ENCODE peak calls at places on chromosomes 6 and 20, in five cellular contexts. C is endothelial cell, G is renal cortical epithelial cell, N is lower leg skin, F is NCI-H2171 treated with DMSO at 0.1 percent for 48 hours. V is an unnamed sample.

GRCh38 chr20:34558320-34559202 is at the start of gene MAP1LC3A:
- DNase-seq in G (peak), C (peak), N (peak), F (no peak), V (peak)

GRCh38 chr20:8527998-8528397 is 395.9 kb downstream of the PLCB1 start:
- DNase-seq in C (no peak), G (peak), F (peak), N (no peak), V (no peak)

GRCh38 chr20:21507275-21508229 is 6.3 kb downstream of the NKX2-2 start:
- DNase-seq in C (no peak), N (no peak), F (no peak), G (no peak), V (peak)

GRCh38 chr20:53621482-53622246 is 28.0 kb upstream of the ZNF217 start:
- DNase-seq in F (peak), N (peak), C (no peak), G (peak), V (peak)

GRCh38 chr6:33620158-33620583 is 951 bp upstream of the ITPR3 start:
- DNase-seq in F (peak), G (no peak), N (peak), C (peak), V (no peak)

GRCh38 chr6:136051140-136051775 is 198.9 kb downstream of the MTFR2 start:
- DNase-seq in G (no peak), F (no peak), N (no peak), C (no peak), V (no peak)

GRCh38 chr6:166903500-166903899 is 52.9 kb downstream of the RNASET2 start:
- DNase-seq in F (no peak), N (no peak), C (no peak), G (no peak), V (no peak)

GRCh38 chr6:4670824-4671409 is 105.3 kb upstream of the CDYL start:
- DNase-seq in G (no peak), N (no peak), C (no peak), F (no peak), V (no peak)

GRCh38 chr20:454951-455350 is 7.4 kb downstream of the TBC1D20 start:
- DNase-seq in N (no peak), C (no peak), G (no peak), F (no peak), V (no peak)

GRCh38 chr20:14337400-14338171 is at the start of gene FLRT3:
- DNase-seq in F (peak), G (peak), N (peak), C (peak), V (peak)

GRCh38 chr6:44966449-44967091 is 361.6 kb upstream of the RUNX2 start:
- DNase-seq in C (no peak), N (no peak), F (no peak), G (peak), V (no peak)

GRCh38 chr20:17491041-17491440 is 40.1 kb downstream of the BFSP1 start:
- DNase-seq in G (no peak), C (no peak), F (no peak), N (no peak), V (no peak)

GRCh38 chr6:102352552-102352951 is 959.0 kb downstream of the GRIK2 start:
- DNase-seq in G (no peak), N (no peak), C (no peak), F (no peak), V (no peak)

GRCh38 chr20:41330343-41330720 is 10.3 kb upstream of the LPIN3 start:
- DNase-seq in C (no peak), F (no peak), N (no peak), G (no peak), V (no peak)

GRCh38 chr6:142152731-142153130 is 5.7 kb downstream of the VTA1 start:
- DNase-seq in C (no peak), N (no peak), F (peak), G (peak), V (no peak)

GRCh38 chr6:28488916-28489365 is 26.7 kb downstream of the GPX6 start:
- DNase-seq in F (peak), C (peak), N (no peak), G (peak), V (peak)

GRCh38 chr6:19715166-19715558 is 122.0 kb upstream of the ID4 start:
- DNase-seq in F (peak), C (no peak), N (no peak), G (peak), V (no peak)

GRCh38 chr20:49460916-49461315 is 21.6 kb downstream of the KCNB1 start:
- DNase-seq in F (peak), N (no peak), C (no peak), G (peak), V (peak)

GRCh38 chr20:3739054-3739925 is 6.8 kb downstream of the HSPA12B start:
- DNase-seq in F (no peak), C (peak), N (no peak), G (no peak), V (no peak)

GRCh38 chr6:75673885-75674284 is 72.2 kb downstream of the SENP6 start:
- DNase-seq in F (no peak), G (no peak), N (no peak), C (no peak), V (no peak)

GRCh38 chr20:62644802-62645496 is 2.6 kb downstream of the SLCO4A1 start:
- DNase-seq in F (no peak), N (no peak), C (no peak), G (no peak), V (no peak)

GRCh38 chr6:167705211-167705750 is 121.4 kb upstream of the AFDN start:
- DNase-seq in F (no peak), N (no peak), G (no peak), C (no peak), V (no peak)

GRCh38 chr20:16459019-16459700 is 114.1 kb downstream of the KIF16B start:
- DNase-seq in F (no peak), C (no peak), G (peak), N (peak), V (peak)